ENCODE peak calls at places on chromosome 9, in ten cellular contexts. One of them, this sample, is unnamed.

GRCh38 chr9:123647145-123647544 is 282.8 kb downstream of the DENND1A start:
- DNase-seq in activated T-helper 1 cell treated with anti-CD3 and anti-CD28 coated beads, Interleukin-2, amount 50 U/mL, for 16 hours: no peak
- DNase-seq in activated naive CD8-positive, alpha-beta T cell treated with anti-CD3 and anti-CD28 coated beads, Interleukin-2, amount 50 U/mL, for 24 hours: no peak
- DNase-seq in nucleus accumbens: no peak
- DNase-seq in GM23248: no peak
- DNase-seq in psoas muscle: no peak
- DNase-seq in posterior cingulate gyrus: no peak
- DNase-seq in choroid plexus epithelial cell: no peak
- DNase-seq in effector CD4-positive, alpha-beta T cell: no peak
- DNase-seq in erythroblast: no peak
- DNase-seq in this sample: no peak

GRCh38 chr9:77820293-77820954 is 172.3 kb upstream of the GNA14 start:
- DNase-seq in choroid plexus epithelial cell: peak
- DNase-seq in effector CD4-positive, alpha-beta T cell: no peak
- DNase-seq in posterior cingulate gyrus: no peak
- DNase-seq in psoas muscle: no peak
- DNase-seq in GM23248: peak
- DNase-seq in erythroblast: peak
- DNase-seq in activated T-helper 1 cell treated with anti-CD3 and anti-CD28 coated beads, Interleukin-2, amount 50 U/mL, for 16 hours: no peak
- DNase-seq in activated naive CD8-positive, alpha-beta T cell treated with anti-CD3 and anti-CD28 coated beads, Interleukin-2, amount 50 U/mL, for 24 hours: no peak
- DNase-seq in nucleus accumbens: no peak
- DNase-seq in this sample: no peak

GRCh38 chr9:114303571-114303970 is 19.3 kb upstream of the ORM1 start:
- DNase-seq in GM23248: no peak
- DNase-seq in psoas muscle: no peak
- DNase-seq in activated T-helper 1 cell treated with anti-CD3 and anti-CD28 coated beads, Interleukin-2, amount 50 U/mL, for 16 hours: no peak
- DNase-seq in posterior cingulate gyrus: no peak
- DNase-seq in nucleus accumbens: no peak
- DNase-seq in erythroblast: no peak
- DNase-seq in activated naive CD8-positive, alpha-beta T cell treated with anti-CD3 and anti-CD28 coated beads, Interleukin-2, amount 50 U/mL, for 24 hours: no peak
- DNase-seq in effector CD4-positive, alpha-beta T cell: no peak
- DNase-seq in choroid plexus epithelial cell: no peak
- DNase-seq in this sample: no peak

GRCh38 chr9:32554107-32554506 is 1.7 kb upstream of the TOPORS start:
- DNase-seq in nucleus accumbens: no peak
- DNase-seq in choroid plexus epithelial cell: peak
- DNase-seq in effector CD4-positive, alpha-beta T cell: no peak
- DNase-seq in posterior cingulate gyrus: no peak
- DNase-seq in erythroblast: peak
- DNase-seq in activated naive CD8-positive, alpha-beta T cell treated with anti-CD3 and anti-CD28 coated beads, Interleukin-2, amount 50 U/mL, for 24 hours: no peak
- DNase-seq in activated T-helper 1 cell treated with anti-CD3 and anti-CD28 coated beads, Interleukin-2, amount 50 U/mL, for 16 hours: no peak
- DNase-seq in GM23248: peak
- DNase-seq in psoas muscle: no peak
- DNase-seq in this sample: no peak

GRCh38 chr9:88388886-88389617 is 808 bp downstream of the SPIN1 start:
- DNase-seq in erythroblast: peak
- DNase-seq in choroid plexus epithelial cell: peak
- DNase-seq in activated T-helper 1 cell treated with anti-CD3 and anti-CD28 coated beads, Interleukin-2, amount 50 U/mL, for 16 hours: no peak
- DNase-seq in GM23248: peak
- DNase-seq in activated naive CD8-positive, alpha-beta T cell treated with anti-CD3 and anti-CD28 coated beads, Interleukin-2, amount 50 U/mL, for 24 hours: peak
- DNase-seq in psoas muscle: peak
- DNase-seq in nucleus accumbens: peak
- DNase-seq in effector CD4-positive, alpha-beta T cell: no peak
- DNase-seq in posterior cingulate gyrus: peak
- DNase-seq in this sample: peak

GRCh38 chr9:98572796-98573195 is 135.9 kb downstream of the GABBR2 start:
- DNase-seq in erythroblast: no peak
- DNase-seq in activated naive CD8-positive, alpha-beta T cell treated with anti-CD3 and anti-CD28 coated beads, Interleukin-2, amount 50 U/mL, for 24 hours: no peak
- DNase-seq in psoas muscle: no peak
- DNase-seq in GM23248: no peak
- DNase-seq in effector CD4-positive, alpha-beta T cell: no peak
- DNase-seq in posterior cingulate gyrus: no peak
- DNase-seq in activated T-helper 1 cell treated with anti-CD3 and anti-CD28 coated beads, Interleukin-2, amount 50 U/mL, for 16 hours: no peak
- DNase-seq in nucleus accumbens: no peak
- DNase-seq in choroid plexus epithelial cell: no peak
- DNase-seq in this sample: no peak

GRCh38 chr9:121453232-121453892 is 46.3 kb downstream of the GGTA1 start:
- DNase-seq in effector CD4-positive, alpha-beta T cell: no peak
- DNase-seq in psoas muscle: no peak
- DNase-seq in nucleus accumbens: no peak
- DNase-seq in activated naive CD8-positive, alpha-beta T cell treated with anti-CD3 and anti-CD28 coated beads, Interleukin-2, amount 50 U/mL, for 24 hours: no peak
- DNase-seq in erythroblast: no peak
- DNase-seq in GM23248: no peak
- DNase-seq in activated T-helper 1 cell treated with anti-CD3 and anti-CD28 coated beads, Interleukin-2, amount 50 U/mL, for 16 hours: no peak
- DNase-seq in posterior cingulate gyrus: no peak
- DNase-seq in choroid plexus epithelial cell: peak
- DNase-seq in this sample: peak

GRCh38 chr9:37370968-37371563 is 51.4 kb upstream of the GRHPR start:
- DNase-seq in GM23248: no peak
- DNase-seq in effector CD4-positive, alpha-beta T cell: no peak
- DNase-seq in choroid plexus epithelial cell: no peak
- DNase-seq in activated naive CD8-positive, alpha-beta T cell treated with anti-CD3 and anti-CD28 coated beads, Interleukin-2, amount 50 U/mL, for 24 hours: no peak
- DNase-seq in activated T-helper 1 cell treated with anti-CD3 and anti-CD28 coated beads, Interleukin-2, amount 50 U/mL, for 16 hours: no peak
- DNase-seq in erythroblast: no peak
- DNase-seq in nucleus accumbens: no peak
- DNase-seq in posterior cingulate gyrus: no peak
- DNase-seq in psoas muscle: no peak
- DNase-seq in this sample: no peak

GRCh38 chr9:136631038-136632000 is 31.4 kb upstream of the EGFL7 start:
- DNase-seq in nucleus accumbens: peak
- DNase-seq in activated T-helper 1 cell treated with anti-CD3 and anti-CD28 coated beads, Interleukin-2, amount 50 U/mL, for 16 hours: peak
- DNase-seq in posterior cingulate gyrus: peak
- DNase-seq in GM23248: peak
- DNase-seq in psoas muscle: peak
- DNase-seq in erythroblast: peak
- DNase-seq in activated naive CD8-positive, alpha-beta T cell treated with anti-CD3 and anti-CD28 coated beads, Interleukin-2, amount 50 U/mL, for 24 hours: peak
- DNase-seq in choroid plexus epithelial cell: peak
- DNase-seq in effector CD4-positive, alpha-beta T cell: peak
- DNase-seq in this sample: peak

GRCh38 chr9:134723037-134723436 is 81.4 kb downstream of the COL5A1 start:
- DNase-seq in psoas muscle: no peak
- DNase-seq in effector CD4-positive, alpha-beta T cell: no peak
- DNase-seq in choroid plexus epithelial cell: no peak
- DNase-seq in posterior cingulate gyrus: no peak
- DNase-seq in activated T-helper 1 cell treated with anti-CD3 and anti-CD28 coated beads, Interleukin-2, amount 50 U/mL, for 16 hours: no peak
- DNase-seq in erythroblast: no peak
- DNase-seq in activated naive CD8-positive, alpha-beta T cell treated with anti-CD3 and anti-CD28 coated beads, Interleukin-2, amount 50 U/mL, for 24 hours: no peak
- DNase-seq in GM23248: no peak
- DNase-seq in nucleus accumbens: no peak
- DNase-seq in this sample: no peak

GRCh38 chr9:37564931-37565330 is 11.2 kb downstream of the FBXO10 start:
- DNase-seq in activated naive CD8-positive, alpha-beta T cell treated with anti-CD3 and anti-CD28 coated beads, Interleukin-2, amount 50 U/mL, for 24 hours: no peak
- DNase-seq in nucleus accumbens: no peak
- DNase-seq in effector CD4-positive, alpha-beta T cell: no peak
- DNase-seq in choroid plexus epithelial cell: no peak
- DNase-seq in GM23248: no peak
- DNase-seq in erythroblast: no peak
- DNase-seq in posterior cingulate gyrus: no peak
- DNase-seq in activated T-helper 1 cell treated with anti-CD3 and anti-CD28 coated beads, Interleukin-2, amount 50 U/mL, for 16 hours: no peak
- DNase-seq in psoas muscle: no peak
- DNase-seq in this sample: no peak

GRCh38 chr9:114551750-114552685 is 35.6 kb upstream of the ATP6V1G1 start:
- DNase-seq in activated naive CD8-positive, alpha-beta T cell treated with anti-CD3 and anti-CD28 coated beads, Interleukin-2, amount 50 U/mL, for 24 hours: no peak
- DNase-seq in GM23248: peak
- DNase-seq in erythroblast: no peak
- DNase-seq in effector CD4-positive, alpha-beta T cell: no peak
- DNase-seq in activated T-helper 1 cell treated with anti-CD3 and anti-CD28 coated beads, Interleukin-2, amount 50 U/mL, for 16 hours: no peak
- DNase-seq in posterior cingulate gyrus: no peak
- DNase-seq in psoas muscle: peak
- DNase-seq in choroid plexus epithelial cell: peak
- DNase-seq in nucleus accumbens: no peak
- DNase-seq in this sample: no peak

GRCh38 chr9:37902804-37903580 is 935 bp downstream of the SLC25A51 start:
- DNase-seq in effector CD4-positive, alpha-beta T cell: no peak
- DNase-seq in GM23248: peak
- DNase-seq in erythroblast: peak
- DNase-seq in posterior cingulate gyrus: no peak
- DNase-seq in activated T-helper 1 cell treated with anti-CD3 and anti-CD28 coated beads, Interleukin-2, amount 50 U/mL, for 16 hours: no peak
- DNase-seq in activated naive CD8-positive, alpha-beta T cell treated with anti-CD3 and anti-CD28 coated beads, Interleukin-2, amount 50 U/mL, for 24 hours: no peak
- DNase-seq in choroid plexus epithelial cell: peak
- DNase-seq in psoas muscle: no peak
- DNase-seq in nucleus accumbens: no peak
- DNase-seq in this sample: no peak

GRCh38 chr9:75198436-75198835 is 110.1 kb downstream of the OSTF1 start:
- DNase-seq in activated naive CD8-positive, alpha-beta T cell treated with anti-CD3 and anti-CD28 coated beads, Interleukin-2, amount 50 U/mL, for 24 hours: no peak
- DNase-seq in posterior cingulate gyrus: no peak
- DNase-seq in erythroblast: no peak
- DNase-seq in psoas muscle: no peak
- DNase-seq in nucleus accumbens: no peak
- DNase-seq in GM23248: no peak
- DNase-seq in activated T-helper 1 cell treated with anti-CD3 and anti-CD28 coated beads, Interleukin-2, amount 50 U/mL, for 16 hours: no peak
- DNase-seq in effector CD4-positive, alpha-beta T cell: no peak
- DNase-seq in choroid plexus epithelial cell: no peak
- DNase-seq in this sample: no peak

GRCh38 chr9:121709798-121710197 is 58.4 kb downstream of the DAB2IP start:
- DNase-seq in activated naive CD8-positive, alpha-beta T cell treated with anti-CD3 and anti-CD28 coated beads, Interleukin-2, amount 50 U/mL, for 24 hours: no peak
- DNase-seq in nucleus accumbens: no peak
- DNase-seq in activated T-helper 1 cell treated with anti-CD3 and anti-CD28 coated beads, Interleukin-2, amount 50 U/mL, for 16 hours: no peak
- DNase-seq in GM23248: no peak
- DNase-seq in psoas muscle: peak
- DNase-seq in erythroblast: no peak
- DNase-seq in choroid plexus epithelial cell: no peak
- DNase-seq in effector CD4-positive, alpha-beta T cell: no peak
- DNase-seq in posterior cingulate gyrus: no peak
- DNase-seq in this sample: no peak

GRCh38 chr9:130462685-130463084 is 17.9 kb downstream of the ASS1 start:
- DNase-seq in GM23248: no peak
- DNase-seq in posterior cingulate gyrus: no peak
- DNase-seq in choroid plexus epithelial cell: no peak
- DNase-seq in activated naive CD8-positive, alpha-beta T cell treated with anti-CD3 and anti-CD28 coated beads, Interleukin-2, amount 50 U/mL, for 24 hours: no peak
- DNase-seq in psoas muscle: no peak
- DNase-seq in nucleus accumbens: no peak
- DNase-seq in effector CD4-positive, alpha-beta T cell: no peak
- DNase-seq in erythroblast: no peak
- DNase-seq in activated T-helper 1 cell treated with anti-CD3 and anti-CD28 coated beads, Interleukin-2, amount 50 U/mL, for 16 hours: no peak
- DNase-seq in this sample: no peak

GRCh38 chr9:70392189-70392588 is 22.3 kb downstream of the KLF9 start:
- DNase-seq in effector CD4-positive, alpha-beta T cell: no peak
- DNase-seq in erythroblast: no peak
- DNase-seq in choroid plexus epithelial cell: no peak
- DNase-seq in nucleus accumbens: no peak
- DNase-seq in posterior cingulate gyrus: no peak
- DNase-seq in activated naive CD8-positive, alpha-beta T cell treated with anti-CD3 and anti-CD28 coated beads, Interleukin-2, amount 50 U/mL, for 24 hours: no peak
- DNase-seq in GM23248: peak
- DNase-seq in psoas muscle: no peak
- DNase-seq in activated T-helper 1 cell treated with anti-CD3 and anti-CD28 coated beads, Interleukin-2, amount 50 U/mL, for 16 hours: no peak
- DNase-seq in this sample: no peak

GRCh38 chr9:75601280-75601679 is 289.2 kb upstream of the PCSK5 start:
- DNase-seq in posterior cingulate gyrus: no peak
- DNase-seq in choroid plexus epithelial cell: peak
- DNase-seq in activated T-helper 1 cell treated with anti-CD3 and anti-CD28 coated beads, Interleukin-2, amount 50 U/mL, for 16 hours: no peak
- DNase-seq in GM23248: no peak
- DNase-seq in activated naive CD8-positive, alpha-beta T cell treated with anti-CD3 and anti-CD28 coated beads, Interleukin-2, amount 50 U/mL, for 24 hours: no peak
- DNase-seq in erythroblast: no peak
- DNase-seq in effector CD4-positive, alpha-beta T cell: no peak
- DNase-seq in psoas muscle: no peak
- DNase-seq in nucleus accumbens: no peak
- DNase-seq in this sample: no peak

GRCh38 chr9:1869843-1870242 is 145.3 kb upstream of the SMARCA2 start:
- DNase-seq in posterior cingulate gyrus: no peak
- DNase-seq in GM23248: peak
- DNase-seq in effector CD4-positive, alpha-beta T cell: no peak
- DNase-seq in erythroblast: peak
- DNase-seq in choroid plexus epithelial cell: peak
- DNase-seq in psoas muscle: no peak
- DNase-seq in activated naive CD8-positive, alpha-beta T cell treated with anti-CD3 and anti-CD28 coated beads, Interleukin-2, amount 50 U/mL, for 24 hours: peak
- DNase-seq in activated T-helper 1 cell treated with anti-CD3 and anti-CD28 coated beads, Interleukin-2, amount 50 U/mL, for 16 hours: no peak
- DNase-seq in nucleus accumbens: no peak
- DNase-seq in this sample: no peak

GRCh38 chr9:87238545-87238944 is 259.1 kb upstream of the DAPK1 start:
- DNase-seq in activated T-helper 1 cell treated with anti-CD3 and anti-CD28 coated beads, Interleukin-2, amount 50 U/mL, for 16 hours: no peak
- DNase-seq in activated naive CD8-positive, alpha-beta T cell treated with anti-CD3 and anti-CD28 coated beads, Interleukin-2, amount 50 U/mL, for 24 hours: no peak
- DNase-seq in posterior cingulate gyrus: no peak
- DNase-seq in choroid plexus epithelial cell: no peak
- DNase-seq in psoas muscle: no peak
- DNase-seq in nucleus accumbens: no peak
- DNase-seq in effector CD4-positive, alpha-beta T cell: no peak
- DNase-seq in erythroblast: no peak
- DNase-seq in GM23248: peak
- DNase-seq in this sample: no peak

GRCh38 chr9:97633859-97634485 is 351 bp downstream of the NCBP1 start:
- DNase-seq in activated naive CD8-positive, alpha-beta T cell treated with anti-CD3 and anti-CD28 coated beads, Interleukin-2, amount 50 U/mL, for 24 hours: no peak
- DNase-seq in effector CD4-positive, alpha-beta T cell: peak
- DNase-seq in posterior cingulate gyrus: peak
- DNase-seq in erythroblast: peak
- DNase-seq in choroid plexus epithelial cell: peak
- DNase-seq in psoas muscle: no peak
- DNase-seq in GM23248: peak
- DNase-seq in activated T-helper 1 cell treated with anti-CD3 and anti-CD28 coated beads, Interleukin-2, amount 50 U/mL, for 16 hours: no peak
- DNase-seq in nucleus accumbens: no peak
- DNase-seq in this sample: no peak

GRCh38 chr9:108040783-108041182 is 551.2 kb upstream of the KLF4 start:
- DNase-seq in GM23248: peak
- DNase-seq in choroid plexus epithelial cell: peak
- DNase-seq in posterior cingulate gyrus: no peak
- DNase-seq in psoas muscle: no peak
- DNase-seq in nucleus accumbens: no peak
- DNase-seq in erythroblast: no peak
- DNase-seq in activated T-helper 1 cell treated with anti-CD3 and anti-CD28 coated beads, Interleukin-2, amount 50 U/mL, for 16 hours: no peak
- DNase-seq in activated naive CD8-positive, alpha-beta T cell treated with anti-CD3 and anti-CD28 coated beads, Interleukin-2, amount 50 U/mL, for 24 hours: no peak
- DNase-seq in effector CD4-positive, alpha-beta T cell: no peak
- DNase-seq in this sample: no peak

GRCh38 chr9:18368206-18368605 is 105.7 kb upstream of the ADAMTSL1 start:
- DNase-seq in activated T-helper 1 cell treated with anti-CD3 and anti-CD28 coated beads, Interleukin-2, amount 50 U/mL, for 16 hours: no peak
- DNase-seq in nucleus accumbens: no peak
- DNase-seq in erythroblast: no peak
- DNase-seq in GM23248: peak
- DNase-seq in psoas muscle: no peak
- DNase-seq in posterior cingulate gyrus: no peak
- DNase-seq in effector CD4-positive, alpha-beta T cell: no peak
- DNase-seq in activated naive CD8-positive, alpha-beta T cell treated with anti-CD3 and anti-CD28 coated beads, Interleukin-2, amount 50 U/mL, for 24 hours: no peak
- DNase-seq in choroid plexus epithelial cell: peak
- DNase-seq in this sample: no peak

GRCh38 chr9:33272061-33272460 is 7.2 kb downstream of the CHMP5 start:
- DNase-seq in activated naive CD8-positive, alpha-beta T cell treated with anti-CD3 and anti-CD28 coated beads, Interleukin-2, amount 50 U/mL, for 24 hours: no peak
- DNase-seq in GM23248: no peak
- DNase-seq in effector CD4-positive, alpha-beta T cell: no peak
- DNase-seq in activated T-helper 1 cell treated with anti-CD3 and anti-CD28 coated beads, Interleukin-2, amount 50 U/mL, for 16 hours: no peak
- DNase-seq in choroid plexus epithelial cell: no peak
- DNase-seq in psoas muscle: no peak
- DNase-seq in nucleus accumbens: no peak
- DNase-seq in erythroblast: peak
- DNase-seq in posterior cingulate gyrus: no peak
- DNase-seq in this sample: no peak

GRCh38 chr9:108050894-108051293 is 561.3 kb upstream of the KLF4 start:
- DNase-seq in GM23248: no peak
- DNase-seq in posterior cingulate gyrus: no peak
- DNase-seq in activated naive CD8-positive, alpha-beta T cell treated with anti-CD3 and anti-CD28 coated beads, Interleukin-2, amount 50 U/mL, for 24 hours: no peak
- DNase-seq in activated T-helper 1 cell treated with anti-CD3 and anti-CD28 coated beads, Interleukin-2, amount 50 U/mL, for 16 hours: no peak
- DNase-seq in nucleus accumbens: no peak
- DNase-seq in psoas muscle: no peak
- DNase-seq in effector CD4-positive, alpha-beta T cell: no peak
- DNase-seq in choroid plexus epithelial cell: no peak
- DNase-seq in erythroblast: no peak
- DNase-seq in this sample: no peak